ENCODE peak calls at places on chromosomes 6 and 20, in seven cellular contexts. T is MM.1S, U is neural progenitor cell, F is lower lobe of right lung, Y is cardiac muscle cell, Q is fibroblast of lung, L is colonic mucosa. K is an unnamed sample. For H3K36me3, the result is how much of the 10 kb centered on the place peaks cover.

GRCh38 chr6:15264902-15265761 is 19.3 kb downstream of the JARID2 start:
- DNase-seq in T (no peak), U (peak), F (peak), Y (no peak), Q (peak), L (no peak), K (peak)

GRCh38 chr20:19628570-19629134 is 129.4 kb upstream of the RIN2 start:
- DNase-seq in T (peak), U (peak), F (no peak), Y (peak), Q (peak), L (peak), K (peak)

GRCh38 chr6:161481786-161482516 is 208.1 kb upstream of the AGPAT4 start:
- DNase-seq in T (no peak), U (no peak), F (no peak), Y (no peak), Q (no peak), L (no peak), K (no peak)

GRCh38 chr20:62198931-62199330 is 16.1 kb downstream of the MTG2 start:
- DNase-seq in T (no peak), U (no peak), F (peak), Y (no peak), Q (no peak), L (no peak), K (no peak)

GRCh38 chr6:137494281-137494966 is at the start of gene OLIG3:
- DNase-seq in T (no peak), U (peak), F (no peak), Y (no peak), Q (no peak), L (no peak), K (no peak)

GRCh38 chr20:10715035-10715434 is 41.2 kb upstream of the JAG1 start:
- DNase-seq in T (no peak), U (no peak), F (no peak), Y (no peak), Q (peak), L (no peak), K (no peak)

GRCh38 chr20:50366270-50367103 is 143.7 kb upstream of the PTPN1 start:
- DNase-seq in T (peak), U (no peak), F (peak), Y (no peak), Q (peak), L (peak), K (no peak)

GRCh38 chr6:75438186-75438880 is 55.3 kb downstream of the FILIP1 start:
- DNase-seq in T (no peak), U (no peak), F (no peak), Y (no peak), Q (no peak), L (no peak), K (no peak)

GRCh38 chr6:140537834-140538680 is 1163.6 kb upstream of the CITED2 start:
- DNase-seq in T (no peak), U (peak), F (no peak), Y (peak), Q (peak), L (no peak), K (no peak)

GRCh38 chr6:10414766-10415592 is at the start of gene TFAP2A:
- DNase-seq in T (no peak), U (peak), F (no peak), Y (no peak), Q (peak), L (no peak), K (no peak)

GRCh38 chr6:113630365-113630737 is 226.8 kb upstream of the MARCKS start:
- DNase-seq in T (no peak), U (no peak), F (no peak), Y (no peak), Q (peak), L (no peak), K (no peak)

GRCh38 chr6:33197431-33198048 is 2.9 kb downstream of the RXRB start:
- DNase-seq in T (peak), U (peak), F (peak), Y (peak), Q (peak), L (peak), K (peak)

GRCh38 chr20:13736792-13737191 is 47.9 kb downstream of the ESF1 start:
- DNase-seq in T (no peak), U (no peak), F (no peak), Y (no peak), Q (peak), L (no peak), K (no peak)

GRCh38 chr6:25053875-25054371 is 118.2 kb upstream of the RIPOR2 start:
- DNase-seq in T (no peak), U (no peak), F (no peak), Y (peak), Q (peak), L (no peak), K (no peak)

GRCh38 chr20:59746155-59746554 is 141.8 kb downstream of the PHACTR3 start:
- DNase-seq in T (no peak), U (no peak), F (no peak), Y (no peak), Q (no peak), L (no peak), K (no peak)

GRCh38 chr6:169868458-169868857 is 117.0 kb downstream of the ERMARD start:
- DNase-seq in T (peak), U (no peak), F (no peak), Y (no peak), Q (no peak), L (peak), K (peak)

GRCh38 chr6:167575201-167575696 is 250.4 kb downstream of the TTLL2 start:
- DNase-seq in T (no peak), U (no peak), F (no peak), Y (no peak), Q (no peak), L (peak), K (no peak)

GRCh38 chr6:161135695-161136591 is 137.9 kb downstream of the AGPAT4 start:
- DNase-seq in T (no peak), U (no peak), F (no peak), Y (no peak), Q (no peak), L (no peak), K (peak)

GRCh38 chr20:8670900-8671229 is 398.0 kb upstream of the PLCB4 start:
- DNase-seq in T (no peak), U (no peak), F (no peak), Y (no peak), Q (no peak), L (no peak), K (no peak)

GRCh38 chr6:133610974-133611373 is 277.9 kb upstream of the TCF21 start:
- DNase-seq in T (no peak), U (no peak), F (no peak), Y (no peak), Q (no peak), L (no peak), K (no peak)

GRCh38 chr6:150175611-150176151 is 32.8 kb downstream of the PPP1R14C start:
- DNase-seq in T (no peak), U (no peak), F (no peak), Y (no peak), Q (no peak), L (no peak), K (no peak)

GRCh38 chr6:154632121-154632520 is 101.1 kb upstream of the SCAF8 start:
- DNase-seq in T (no peak), U (peak), F (no peak), Y (no peak), Q (peak), L (no peak), K (no peak)

GRCh38 chr20:45969712-45970634 is 2.0 kb downstream of the ZNF335 start:
- DNase-seq in T (peak), U (peak), F (no peak), Y (peak), Q (peak), L (peak), K (peak)

GRCh38 chr6:21187485-21187884 is 406.1 kb upstream of the SOX4 start:
- DNase-seq in T (no peak), U (no peak), F (no peak), Y (no peak), Q (no peak), L (no peak), K (no peak)

GRCh38 chr6:21188505-21189223 is 404.9 kb upstream of the SOX4 start:
- DNase-seq in T (peak), U (no peak), F (no peak), Y (no peak), Q (no peak), L (no peak), K (peak)

GRCh38 chr6:21186479-21187055 is 407.0 kb upstream of the SOX4 start:
- DNase-seq in T (no peak), U (no peak), F (no peak), Y (no peak), Q (peak), L (no peak), K (no peak)

GRCh38 chr6:21189721-21190120 is 403.8 kb upstream of the SOX4 start:
- DNase-seq in T (no peak), U (no peak), F (no peak), Y (no peak), Q (no peak), L (no peak), K (no peak)

GRCh38 chr6:21185849-21186478 is 407.6 kb upstream of the SOX4 start:
- DNase-seq in T (no peak), U (peak), F (no peak), Y (no peak), Q (no peak), L (no peak), K (no peak)
- H3K36me3 ChIP-seq in T (under half), U (under half), F (under half), Y (under half), Q (under half), L (under half), K (under half)

DNA sequence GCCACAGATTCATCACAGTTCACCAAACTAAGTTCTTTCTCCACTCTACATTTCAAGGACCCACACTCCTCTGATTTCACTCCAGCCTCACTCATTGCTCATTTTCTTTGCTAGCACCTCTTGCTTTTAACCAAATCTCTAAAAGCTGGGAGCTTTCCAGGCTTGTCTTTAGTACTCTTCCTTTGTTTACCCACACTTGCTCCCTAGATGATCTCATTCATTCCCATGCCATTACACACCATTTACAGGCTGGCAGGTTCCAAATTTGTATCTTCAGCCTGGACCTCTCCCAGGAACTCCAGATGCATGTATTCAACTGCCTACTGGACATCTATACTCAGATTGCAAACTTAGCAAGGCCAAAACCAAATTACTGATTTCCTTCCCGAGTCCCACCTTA is 5.3 kb upstream of the GUCA1B start:
- DNase-seq in T (no peak), U (no peak), F (no peak), Y (no peak), Q (peak), L (peak), K (no peak)
- H3K36me3 ChIP-seq in T (under half), U (under half), F (under half), Y (under half), Q (under half), L (under half), K (under half)

DNA sequence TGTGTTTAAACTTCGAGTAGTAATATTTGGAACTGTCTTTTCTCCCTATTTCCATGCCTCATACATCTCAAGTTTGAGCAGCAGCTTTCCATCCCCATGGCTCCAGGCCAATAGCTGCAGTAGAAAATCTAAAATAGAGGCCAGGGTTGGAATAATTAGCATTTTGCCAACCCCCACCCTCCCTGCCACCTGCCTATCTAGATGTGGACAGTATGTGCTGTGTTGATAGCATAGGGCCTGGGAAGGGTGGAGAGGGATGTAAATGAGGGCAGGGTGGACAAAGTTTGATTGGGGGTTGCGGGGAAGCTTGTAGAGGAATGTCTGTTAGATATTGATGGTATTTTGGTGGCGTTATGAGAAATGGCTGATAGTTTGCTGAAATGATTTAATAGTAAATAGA is 5.6 kb downstream of the TOP1 start:
- DNase-seq in T (no peak), U (no peak), F (no peak), Y (no peak), Q (no peak), L (no peak), K (no peak)
- H3K36me3 ChIP-seq in T (under half), U (under half), F (under half), Y (under half), Q (under half), L (under half), K (half or more)

GRCh38 chr6:73476722-73477121 is 15.2 kb downstream of the MTO1 start:
- DNase-seq in T (no peak), U (no peak), F (no peak), Y (no peak), Q (no peak), L (no peak), K (no peak)

GRCh38 chr6:73471686-73472290 is 10.3 kb downstream of the MTO1 start:
- DNase-seq in T (peak), U (no peak), F (no peak), Y (no peak), Q (no peak), L (no peak), K (peak)

GRCh38 chr6:73481969-73482368 is 20.4 kb downstream of the MTO1 start:
- DNase-seq in T (no peak), U (no peak), F (no peak), Y (no peak), Q (peak), L (no peak), K (no peak)

DNA sequence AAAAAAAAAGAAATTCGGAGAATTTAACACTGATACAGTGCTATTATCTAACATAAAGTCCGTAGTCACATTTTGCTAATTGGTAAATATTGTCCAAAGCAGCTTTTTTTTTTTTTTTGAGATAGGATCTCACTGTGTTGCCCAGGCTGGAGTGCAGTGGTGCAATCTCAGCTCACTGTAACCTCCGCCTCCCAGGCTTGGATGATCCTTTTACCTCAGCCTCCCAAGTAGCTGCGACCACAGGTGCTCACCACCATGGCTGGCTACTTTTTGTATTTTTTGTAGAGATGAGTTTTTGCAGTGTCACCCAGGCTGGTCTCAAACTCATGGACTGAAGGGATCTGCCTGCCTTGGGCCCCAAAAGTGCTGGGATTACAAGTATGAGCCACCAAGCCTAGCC is 15.9 kb downstream of the MTO1 start:
- DNase-seq in T (no peak), U (no peak), F (no peak), Y (no peak), Q (no peak), L (no peak), K (no peak)
- H3K36me3 ChIP-seq in T (under half), U (under half), F (half or more), Y (under half), Q (under half), L (under half), K (half or more)

DNA sequence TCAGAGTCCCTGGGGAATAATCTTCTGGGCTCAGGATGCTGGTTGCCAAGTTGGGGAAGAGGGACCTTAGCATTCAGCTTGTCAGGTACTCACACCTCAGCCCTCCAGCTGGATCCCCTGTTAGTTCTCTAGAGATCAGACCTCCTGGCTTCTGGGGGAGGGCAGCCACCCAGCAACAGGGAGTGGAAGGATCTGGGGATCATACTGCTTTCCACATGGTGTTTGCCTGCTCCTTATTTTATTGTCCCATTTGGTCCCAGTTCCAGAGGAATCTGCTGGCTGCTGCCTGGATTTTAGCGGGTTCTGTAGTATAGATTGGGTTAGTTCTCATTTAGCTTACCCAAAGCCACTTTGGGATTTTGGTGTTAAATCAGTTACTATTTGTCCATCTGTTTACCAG is 29.3 kb downstream of the KAT14 start:
- DNase-seq in T (no peak), U (no peak), F (no peak), Y (no peak), Q (no peak), L (no peak), K (peak)
- H3K36me3 ChIP-seq in T (under half), U (under half), F (half or more), Y (under half), Q (under half), L (under half), K (half or more)

GRCh38 chr20:36246410-36246809 is 10.1 kb downstream of the AAR2 start:
- DNase-seq in T (no peak), U (no peak), F (no peak), Y (no peak), Q (no peak), L (no peak), K (no peak)
- H3K36me3 ChIP-seq in T (under half), U (under half), F (half or more), Y (half or more), Q (under half), L (under half), K (half or more)

DNA sequence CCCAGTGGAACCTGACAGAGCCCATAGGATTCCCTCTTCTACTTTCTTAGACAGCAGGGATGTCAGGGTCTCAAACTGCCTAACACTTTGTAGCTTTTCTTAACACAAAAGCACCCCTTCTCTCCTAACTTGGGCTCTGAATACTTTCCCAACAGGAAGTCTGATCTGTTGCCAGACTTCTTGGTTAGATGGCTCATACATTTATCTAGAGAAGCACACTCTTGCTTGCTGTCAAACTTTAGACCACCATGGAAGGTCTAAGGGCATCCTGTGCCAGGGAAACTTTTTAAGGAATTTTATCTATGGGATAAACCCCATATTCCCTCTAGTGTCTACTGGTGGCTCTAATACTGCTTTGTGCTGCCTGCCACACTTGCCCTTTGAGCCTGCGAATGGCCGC is 3.3 kb upstream of the C6orf136 start:
- DNase-seq in T (no peak), U (no peak), F (no peak), Y (no peak), Q (no peak), L (no peak), K (no peak)
- H3K36me3 ChIP-seq in T (under half), U (under half), F (under half), Y (under half), Q (under half), L (under half), K (under half)

GRCh38 chr6:144304223-144304848 is 19.2 kb downstream of the UTRN start:
- DNase-seq in T (no peak), U (no peak), F (no peak), Y (no peak), Q (no peak), L (no peak), K (no peak)
- H3K36me3 ChIP-seq in T (under half), U (under half), F (under half), Y (under half), Q (under half), L (under half), K (under half)

GRCh38 chr6:20770776-20771175 is 236.5 kb downstream of the CDKAL1 start:
- DNase-seq in T (no peak), U (no peak), F (no peak), Y (no peak), Q (peak), L (no peak), K (no peak)
- H3K36me3 ChIP-seq in T (under half), U (under half), F (under half), Y (under half), Q (under half), L (under half), K (under half)

DNA sequence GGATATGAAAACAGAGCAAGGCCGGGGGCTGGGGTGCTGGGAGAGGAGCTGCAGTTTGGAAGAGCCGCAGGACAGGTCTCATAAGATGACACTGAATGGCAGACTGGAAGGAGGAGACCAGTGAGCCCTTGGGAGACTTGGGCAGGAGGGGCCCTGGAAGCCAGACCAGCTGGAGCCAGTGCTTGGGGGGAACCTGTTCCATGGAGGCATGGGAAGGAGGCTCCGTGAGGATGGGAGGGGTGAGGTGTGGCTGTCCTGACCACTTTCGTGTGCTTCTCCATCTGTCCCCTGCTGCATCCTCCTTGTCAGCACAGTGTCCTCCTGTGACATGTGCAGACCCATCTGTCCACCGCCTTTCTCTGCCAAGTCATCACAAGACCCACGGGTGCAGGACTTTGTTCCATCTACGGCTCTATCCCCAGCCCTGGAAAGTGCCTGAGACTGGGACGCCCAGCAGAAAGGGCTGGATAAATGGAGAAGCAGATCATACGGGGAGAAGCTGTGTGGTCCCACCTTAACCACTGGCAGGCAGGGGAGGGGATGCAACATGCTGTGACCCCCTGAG is 84.8 kb upstream of the MPC1 start:
- DNase-seq in T (no peak), U (no peak), F (no peak), Y (no peak), Q (no peak), L (no peak), K (no peak)
- H3K36me3 ChIP-seq in T (under half), U (under half), F (half or more), Y (under half), Q (under half), L (under half), K (under half)

K was measured in OCI-LY7.